ENCODE peak calls at places on chromosomes 1 and 21, in five cellular contexts. L is stimulated activated CD4-positive, alpha-beta T cell treated with anti-CD3 and anti-CD28 coated beads, TNF-alpha, amount 100 ng/mL, for 1 hour; J is HCT116; V is iris pigment epithelial cell; W is GM10248. Y is an unnamed sample.

GRCh38 chr21:33587792-33588484 is 546 bp downstream of the DONSON start:
- DNase-seq in L (no peak), J (no peak), V (peak), W (peak), Y (peak)

GRCh38 chr21:18772404-18772803 is 368.8 kb upstream of the TMPRSS15 start:
- DNase-seq in L (no peak), J (no peak), V (no peak), W (no peak), Y (no peak)

GRCh38 chr1:160623860-160624259 is 23.0 kb downstream of the SLAMF1 start:
- DNase-seq in L (no peak), J (no peak), V (no peak), W (no peak), Y (no peak)

GRCh38 chr1:235932090-235932510 is 65.4 kb upstream of the LYST start:
- DNase-seq in L (no peak), J (no peak), V (no peak), W (no peak), Y (no peak)

GRCh38 chr1:17585266-17585987 is 45.9 kb downstream of the ARHGEF10L start:
- DNase-seq in L (no peak), J (no peak), V (no peak), W (no peak), Y (no peak)

GRCh38 chr21:46057111-46057709 is 40.7 kb upstream of the COL6A2 start:
- DNase-seq in L (no peak), J (no peak), V (no peak), W (no peak), Y (no peak)

GRCh38 chr1:12314328-12314903 is 84.6 kb downstream of the VPS13D start:
- DNase-seq in L (no peak), J (no peak), V (peak), W (peak), Y (peak)

GRCh38 chr1:181704556-181704955 is 221.2 kb downstream of the CACNA1E start:
- DNase-seq in L (no peak), J (no peak), V (no peak), W (no peak), Y (no peak)

GRCh38 chr1:112344754-112345423 is 51.1 kb upstream of the CTTNBP2NL start:
- DNase-seq in L (no peak), J (no peak), V (no peak), W (no peak), Y (no peak)

GRCh38 chr1:181514298-181515290 is 31.3 kb downstream of the CACNA1E start:
- DNase-seq in L (no peak), J (no peak), V (no peak), W (peak), Y (no peak)

GRCh38 chr1:33181038-33181861 is 593 bp downstream of the TRIM62 start:
- DNase-seq in L (no peak), J (no peak), V (peak), W (peak), Y (no peak)

GRCh38 chr1:6475381-6476133 is 9.6 kb upstream of the TNFRSF25 start:
- DNase-seq in L (peak), J (no peak), V (no peak), W (peak), Y (no peak)

GRCh38 chr1:110785055-110785454 is 87.9 kb upstream of the CD53 start:
- DNase-seq in L (no peak), J (no peak), V (no peak), W (no peak), Y (no peak)

GRCh38 chr1:109298666-109299086 is 8.1 kb downstream of the MYBPHL start:
- DNase-seq in L (no peak), J (no peak), V (peak), W (peak), Y (no peak)

Y was measured in NCI-H460.